ENCODE peak calls at places on chromosomes 3 and 15, in ten cellular contexts. Y, O, D, A, E, X, V, M, W and I are unnamed samples.

GRCh38 chr3:4805662-4806061 is 173.6 kb upstream of the BHLHE40 start:
- DNase-seq in Y (no peak), O (no peak), D (no peak), A (no peak), E (no peak), X (no peak), V (no peak), M (no peak), W (no peak), I (no peak)

GRCh38 chr3:120765830-120766511 is 23.4 kb downstream of the GTF2E1 start:
- DNase-seq in Y (no peak), O (no peak), D (no peak), A (no peak), E (no peak), X (no peak), V (no peak), M (no peak), W (no peak), I (no peak)

GRCh38 chr15:72155021-72155621 is 36.9 kb downstream of the SENP8 start:
- DNase-seq in Y (peak), O (peak), D (peak), A (peak), E (peak), X (no peak), V (no peak), M (peak), W (peak), I (no peak)

GRCh38 chr15:49830411-49830810 is 209.6 kb downstream of the DTWD1 start:
- DNase-seq in Y (no peak), O (no peak), D (no peak), A (no peak), E (no peak), X (no peak), V (no peak), M (no peak), W (peak), I (no peak)

GRCh38 chr3:197203714-197204146 is 94.7 kb downstream of the DLG1 start:
- DNase-seq in Y (no peak), O (no peak), D (no peak), A (no peak), E (no peak), X (no peak), V (no peak), M (no peak), W (peak), I (no peak)

GRCh38 chr3:126194713-126195305 is 14.4 kb upstream of the ALDH1L1 start:
- DNase-seq in Y (no peak), O (peak), D (no peak), A (no peak), E (no peak), X (no peak), V (no peak), M (no peak), W (peak), I (no peak)

GRCh38 chr3:151085227-151085888 is at the start of gene MED12L:
- DNase-seq in Y (peak), O (peak), D (peak), A (peak), E (no peak), X (peak), V (peak), M (peak), W (peak), I (no peak)

GRCh38 chr3:123521179-123521969 is 63.5 kb downstream of the HACD2 start:
- DNase-seq in Y (peak), O (peak), D (no peak), A (no peak), E (no peak), X (no peak), V (no peak), M (no peak), W (no peak), I (no peak)

GRCh38 chr3:108420926-108421325 is 89.5 kb downstream of the MYH15 start:
- DNase-seq in Y (peak), O (peak), D (no peak), A (no peak), E (no peak), X (no peak), V (peak), M (no peak), W (no peak), I (no peak)

GRCh38 chr3:126528800-126529541 is 5.0 kb downstream of the CHST13 start:
- DNase-seq in Y (no peak), O (no peak), D (no peak), A (peak), E (no peak), X (no peak), V (no peak), M (no peak), W (no peak), I (no peak)

GRCh38 chr15:66621491-66622467 is 56.0 kb upstream of the LCTL start:
- DNase-seq in Y (no peak), O (no peak), D (peak), A (no peak), E (no peak), X (no peak), V (no peak), M (no peak), W (peak), I (no peak)

GRCh38 chr3:121529308-121529707 is 16.5 kb downstream of the POLQ start:
- DNase-seq in Y (no peak), O (no peak), D (no peak), A (no peak), E (no peak), X (no peak), V (no peak), M (no peak), W (no peak), I (no peak)

GRCh38 chr3:106560451-106560966 is 691.7 kb upstream of the CBLB start:
- DNase-seq in Y (peak), O (peak), D (no peak), A (no peak), E (no peak), X (no peak), V (no peak), M (no peak), W (no peak), I (no peak)

GRCh38 chr3:123449092-123449985 is 449 bp upstream of the ADCY5 start:
- DNase-seq in Y (no peak), O (peak), D (no peak), A (peak), E (no peak), X (no peak), V (no peak), M (peak), W (peak), I (no peak)

GRCh38 chr3:183537295-183537730 is 18.2 kb downstream of the KLHL6 start:
- DNase-seq in Y (peak), O (peak), D (no peak), A (peak), E (no peak), X (no peak), V (no peak), M (no peak), W (no peak), I (no peak)

GRCh38 chr3:187012609-187013051 is 82.3 kb downstream of the ST6GAL1 start:
- DNase-seq in Y (no peak), O (no peak), D (no peak), A (no peak), E (no peak), X (peak), V (no peak), M (no peak), W (no peak), I (peak)

GRCh38 chr3:78857494-78858111 is 910.2 kb downstream of the ROBO1 start:
- DNase-seq in Y (peak), O (no peak), D (no peak), A (no peak), E (no peak), X (no peak), V (no peak), M (no peak), W (no peak), I (no peak)

GRCh38 chr3:73727117-73727802 is 102.5 kb upstream of the PDZRN3 start:
- DNase-seq in Y (peak), O (peak), D (no peak), A (no peak), E (no peak), X (no peak), V (no peak), M (peak), W (peak), I (no peak)

GRCh38 chr15:39628821-39629220 is 47.9 kb downstream of the THBS1 start:
- DNase-seq in Y (no peak), O (no peak), D (no peak), A (no peak), E (no peak), X (no peak), V (no peak), M (no peak), W (no peak), I (no peak)
- H3K27ac ChIP-seq in Y (no peak), O (peak), D (peak), A (peak), E (peak), X (peak), V (peak), M (peak), W (no peak), I (peak)

GRCh38 chr15:65081270-65081669 is 4.7 kb downstream of the KBTBD13 start:
- DNase-seq in Y (no peak), O (no peak), D (no peak), A (peak), E (no peak), X (no peak), V (no peak), M (no peak), W (no peak), I (no peak)
- TF ChIP-seq CTCF in Y (no peak), O (no peak), D (no peak), A (no peak), E (no peak), X (no peak), V (no peak), M (no peak), W (no peak), I (no peak)

DNA sequence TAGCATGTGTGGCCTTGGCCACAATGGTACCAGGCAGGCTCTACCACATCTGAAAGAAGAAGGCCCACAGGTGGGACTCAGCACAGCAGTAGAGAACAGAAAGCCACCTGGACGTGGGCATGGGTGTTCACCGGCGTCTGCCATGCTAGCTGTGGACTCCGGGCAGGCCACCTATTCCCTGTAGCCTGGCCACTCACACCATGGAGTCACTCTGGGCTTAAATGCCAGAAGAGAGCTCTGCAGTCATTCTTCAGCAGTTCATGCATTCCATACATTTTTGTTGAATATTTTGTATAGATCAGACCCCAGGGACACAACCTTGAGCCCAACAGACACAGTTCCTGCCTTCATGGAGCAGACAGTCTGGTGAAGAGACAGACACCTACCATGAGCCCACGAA is 138.6 kb downstream of the SRGAP3 start:
- DNase-seq in Y (no peak), O (no peak), D (no peak), A (no peak), E (no peak), X (no peak), V (no peak), M (no peak), W (no peak), I (no peak)
- H3K27ac ChIP-seq in Y (no peak), O (no peak), D (no peak), A (no peak), E (no peak), X (no peak), V (no peak), M (no peak), W (no peak), I (no peak)

DNA sequence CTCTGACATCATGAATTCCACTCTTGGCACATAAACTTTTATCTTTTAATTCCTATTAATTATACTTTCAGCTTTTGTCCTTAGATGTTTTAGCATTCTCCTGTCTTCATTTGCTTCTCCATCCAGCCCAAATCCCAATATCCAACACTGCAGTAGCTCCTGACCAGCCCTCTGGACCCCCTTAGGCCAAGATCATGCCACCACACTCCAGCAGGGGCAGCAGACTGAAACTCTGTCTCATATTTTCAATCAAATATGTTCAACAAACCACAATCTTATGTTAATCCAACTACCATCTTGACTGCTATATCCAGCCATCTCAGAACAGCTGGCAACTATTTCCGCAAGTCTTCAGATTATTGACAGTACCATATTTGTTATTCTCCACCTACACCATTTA is 315.8 kb upstream of the ROBO2 start:
- DNase-seq in Y (no peak), O (no peak), D (no peak), A (no peak), E (no peak), X (no peak), V (no peak), M (no peak), W (no peak), I (no peak)
- TF ChIP-seq CTCF in Y (peak), O (no peak), D (no peak), A (no peak), E (no peak), X (no peak), V (peak), M (no peak), W (peak), I (no peak)

GRCh38 chr15:99438691-99439523 is 126.9 kb upstream of the MEF2A start:
- DNase-seq in Y (no peak), O (no peak), D (no peak), A (peak), E (no peak), X (peak), V (no peak), M (no peak), W (peak), I (no peak)

GRCh38 chr15:99436472-99437314 is 129.1 kb upstream of the MEF2A start:
- DNase-seq in Y (no peak), O (no peak), D (peak), A (peak), E (no peak), X (no peak), V (no peak), M (no peak), W (no peak), I (peak)

GRCh38 chr15:99437315-99438221 is 128.2 kb upstream of the MEF2A start:
- DNase-seq in Y (no peak), O (no peak), D (peak), A (peak), E (no peak), X (no peak), V (no peak), M (no peak), W (no peak), I (no peak)

GRCh38 chr15:99439524-99439835 is 126.3 kb upstream of the MEF2A start:
- DNase-seq in Y (no peak), O (no peak), D (peak), A (peak), E (no peak), X (no peak), V (no peak), M (peak), W (no peak), I (no peak)

GRCh38 chr15:99438222-99438592 is 127.6 kb upstream of the MEF2A start:
- DNase-seq in Y (no peak), O (no peak), D (no peak), A (peak), E (no peak), X (no peak), V (no peak), M (no peak), W (no peak), I (no peak)
- H3K27ac ChIP-seq in Y (no peak), O (no peak), D (no peak), A (peak), E (peak), X (peak), V (no peak), M (peak), W (no peak), I (peak)

GRCh38 chr15:100129677-100130076 is 212.1 kb downstream of the ADAMTS17 start:
- DNase-seq in Y (no peak), O (no peak), D (no peak), A (no peak), E (no peak), X (no peak), V (no peak), M (no peak), W (no peak), I (no peak)
- TF ChIP-seq CTCF in Y (no peak), O (no peak), D (no peak), A (no peak), E (no peak), X (no peak), V (no peak), M (no peak), W (peak), I (no peak)

GRCh38 chr15:38072507-38073277 is 138.3 kb downstream of the TMCO5A start:
- DNase-seq in Y (peak), O (peak), D (peak), A (peak), E (peak), X (no peak), V (no peak), M (peak), W (peak), I (no peak)

GRCh38 chr15:38071211-38071972 is 137.0 kb downstream of the TMCO5A start:
- DNase-seq in Y (no peak), O (no peak), D (no peak), A (no peak), E (no peak), X (no peak), V (no peak), M (no peak), W (no peak), I (no peak)

GRCh38 chr15:38072007-38072506 is 137.6 kb downstream of the TMCO5A start:
- DNase-seq in Y (no peak), O (no peak), D (peak), A (peak), E (no peak), X (no peak), V (no peak), M (no peak), W (peak), I (no peak)

GRCh38 chr15:38074029-38074428 is 139.6 kb downstream of the TMCO5A start:
- DNase-seq in Y (no peak), O (no peak), D (peak), A (no peak), E (no peak), X (no peak), V (no peak), M (no peak), W (no peak), I (no peak)

GRCh38 chr15:38073278-38073930 is 139.0 kb downstream of the TMCO5A start:
- DNase-seq in Y (no peak), O (no peak), D (peak), A (peak), E (no peak), X (no peak), V (no peak), M (peak), W (peak), I (no peak)
- H3K27ac ChIP-seq in Y (peak), O (peak), D (peak), A (peak), E (peak), X (no peak), V (peak), M (peak), W (peak), I (no peak)

DNA sequence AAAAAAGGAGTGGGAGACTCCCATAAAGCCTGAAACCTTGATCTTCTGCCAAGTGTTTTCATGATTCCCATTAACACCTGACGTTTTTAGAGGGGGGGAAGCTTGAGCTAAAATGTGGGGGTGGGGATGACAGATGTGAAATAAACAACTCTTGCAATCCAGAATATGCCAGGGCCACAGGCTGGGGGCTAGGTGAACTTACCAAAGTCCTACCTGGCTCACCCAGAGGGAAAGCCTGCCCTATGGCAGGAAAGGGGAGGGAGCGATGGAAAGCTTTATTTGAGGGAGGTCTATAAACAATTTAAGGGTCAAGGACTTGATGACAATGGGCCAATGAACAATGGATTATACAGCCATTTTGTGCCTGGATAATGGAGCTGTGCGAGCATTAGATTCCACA is 108.3 kb downstream of the LRIG1 start:
- DNase-seq in Y (no peak), O (no peak), D (no peak), A (no peak), E (no peak), X (no peak), V (no peak), M (no peak), W (no peak), I (no peak)
- TF ChIP-seq CTCF in Y (no peak), O (no peak), D (no peak), A (no peak), E (no peak), X (no peak), V (no peak), M (no peak), W (no peak), I (no peak)